ENCODE peak calls at places on chromosomes 3 and 15, in five cellular contexts. M is mammary epithelial cell, D is fibroblast of lung, V is bronchial epithelial cell, F is B cell. I is an unnamed sample.

GRCh38 chr3:96172917-96173316 is 641.5 kb upstream of the EPHA6 start:
- DNase-seq in M (no peak), F (no peak), D (no peak), V (no peak), I (no peak)

GRCh38 chr15:66563126-66563525 is 2.7 kb downstream of the LCTL start:
- DNase-seq in D (no peak), F (no peak), V (no peak), M (no peak), I (no peak)

GRCh38 chr3:50602675-50603191 is 8.8 kb downstream of the CISH start:
- DNase-seq in F (no peak), V (peak; percentile 82), D (no peak), M (peak; percentile 68), I (no peak)

GRCh38 chr3:129224984-129225393 is 24.4 kb upstream of the COPG1 start:
- DNase-seq in V (peak; percentile 69), F (peak; percentile 37), D (peak; percentile 82), M (peak; percentile 63), I (peak; percentile 88)

GRCh38 chr15:51104512-51104911 is 9.8 kb upstream of the TNFAIP8L3 start:
- DNase-seq in V (no peak), D (peak; percentile 94), M (no peak), F (no peak), I (no peak)

GRCh38 chr3:152609891-152610290 is 225.0 kb upstream of the P2RY1 start:
- DNase-seq in D (no peak), V (no peak), F (no peak), M (no peak), I (no peak)

GRCh38 chr3:196609343-196609775 is 30.1 kb upstream of the NRROS start:
- DNase-seq in D (peak; percentile 79), V (peak; percentile 60), F (peak; percentile 97), M (peak; percentile 62), I (peak; percentile 97)

GRCh38 chr3:171101982-171102610 is 75.6 kb upstream of the SLC2A2 start:
- DNase-seq in F (no peak), D (peak; percentile 72), M (peak; percentile 58), V (peak; percentile 73), I (no peak)

GRCh38 chr3:52882377-52882776 is 15.0 kb downstream of the STIMATE start:
- DNase-seq in D (no peak), F (no peak), M (no peak), V (no peak), I (no peak)

GRCh38 chr3:10396083-10396482 is 75.2 kb upstream of the SEC13 start:
- DNase-seq in M (no peak), D (no peak), V (no peak), F (no peak), I (no peak)

GRCh38 chr3:149586871-149587270 is 71.0 kb downstream of the WWTR1 start:
- DNase-seq in D (peak; percentile 39), F (no peak), V (peak; percentile 93), M (peak; percentile 88), I (no peak)

GRCh38 chr3:197256836-197257444 is 41.5 kb downstream of the DLG1 start:
- DNase-seq in F (no peak), M (peak; percentile 24), D (peak; percentile 73), V (peak; percentile 57), I (no peak)

GRCh38 chr3:181362378-181362777 is 349.3 kb upstream of the SOX2 start:
- DNase-seq in D (no peak), M (peak; percentile 40), V (peak; percentile 43), F (no peak), I (no peak)

GRCh38 chr3:153977148-153977547 is 144.0 kb upstream of the ARHGEF26 start:
- DNase-seq in D (peak; percentile 46), M (no peak), F (no peak), V (no peak), I (no peak)

GRCh38 chr3:123700791-123701712 is 116.2 kb upstream of the HACD2 start:
- DNase-seq in M (no peak), F (no peak), V (no peak), D (peak; percentile 77), I (no peak)

GRCh38 chr3:156716105-156716862 is 41.9 kb downstream of the TIPARP start:
- DNase-seq in F (no peak), D (no peak), M (no peak), V (no peak), I (no peak)

GRCh38 chr15:89693696-89694095 is 3.1 kb downstream of the WDR93 start:
- DNase-seq in F (no peak), M (no peak), V (peak; percentile 4), D (no peak), I (no peak)

GRCh38 chr15:48373855-48374421 is 42.7 kb downstream of the DUT start:
- DNase-seq in F (no peak), M (peak; percentile 75), D (peak; percentile 69), V (peak; percentile 76), I (no peak)

GRCh38 chr3:115239717-115240116 is 92.6 kb upstream of the ZBTB20 start:
- DNase-seq in M (peak; percentile 92), V (peak; percentile 98), D (peak; percentile 87), F (no peak), I (no peak)

GRCh38 chr3:46693038-46693896 is at the start of gene ALS2CL:
- DNase-seq in F (peak; percentile 41), V (peak; percentile 51), M (peak; percentile 75), D (no peak), I (no peak)

GRCh38 chr3:9727041-9727595 is 4.4 kb upstream of the BRPF1 start:
- DNase-seq in M (no peak), V (peak; percentile 39), D (no peak), F (peak; percentile 66), I (no peak)

GRCh38 chr3:31610700-31611275 is 78.1 kb downstream of the STT3B start:
- DNase-seq in F (no peak), V (peak; percentile 54), M (peak; percentile 36), D (peak; percentile 67), I (no peak)

GRCh38 chr3:35296533-35296932 is 342.8 kb upstream of the ARPP21 start:
- DNase-seq in F (no peak), V (no peak), M (no peak), D (no peak), I (no peak)

GRCh38 chr3:51382947-51383578 is 2.0 kb upstream of the MANF start:
- DNase-seq in M (no peak), V (no peak), D (no peak), F (no peak), I (peak; percentile 21)

GRCh38 chr15:49435201-49435600 is 12.2 kb downstream of the FGF7 start:
- DNase-seq in M (no peak), D (no peak), F (no peak), V (no peak), I (no peak)

GRCh38 chr3:48038971-48039481 is 22.8 kb upstream of the MAP4 start:
- DNase-seq in M (no peak), D (no peak), V (no peak), F (no peak), I (no peak)

DNA sequence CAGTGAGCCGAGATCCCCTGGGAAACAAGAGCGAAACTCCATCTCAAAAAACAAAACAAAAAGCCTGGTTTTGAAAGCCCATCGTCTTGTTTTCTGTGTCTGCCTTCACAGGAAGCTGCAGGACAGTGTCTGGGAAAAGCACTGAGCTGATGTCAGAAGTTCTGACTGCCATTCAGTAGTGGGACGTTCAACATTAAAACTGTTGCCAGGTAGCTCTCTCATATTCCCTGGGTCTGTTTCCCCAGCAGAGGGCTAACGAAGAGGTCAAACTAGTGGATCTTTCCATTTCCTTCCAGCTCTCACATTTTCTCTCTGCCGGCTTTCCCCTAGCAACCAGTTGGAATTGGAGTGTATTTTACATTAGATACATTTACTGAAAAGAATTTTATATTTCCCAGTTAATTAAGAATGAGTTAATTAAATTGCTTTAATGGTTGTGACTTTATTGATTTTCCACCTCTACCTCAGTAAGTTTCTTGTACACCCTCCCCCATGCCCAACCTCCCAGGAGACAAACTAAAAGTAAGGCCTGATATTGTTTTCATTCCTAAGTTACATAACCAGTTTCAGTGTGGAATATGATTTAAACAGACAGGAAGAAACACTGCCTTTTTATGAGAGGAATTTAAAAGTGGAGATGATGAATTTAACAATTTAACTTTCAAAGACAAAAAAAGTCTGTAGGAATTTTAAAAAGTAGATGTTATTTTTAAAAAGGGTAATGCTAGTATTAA is 29.9 kb downstream of the RCN2 start:
- DNase-seq in M (no peak), D (no peak), V (no peak), F (no peak), I (no peak)
- TF ChIP-seq CTCF in M (no peak), D (no peak), V (no peak), F (no peak), I (no peak)

GRCh38 chr15:76903251-76903681 is 1.9 kb downstream of the SCAPER start:
- DNase-seq in F (peak; percentile 46), M (peak; percentile 13), D (peak; percentile 47), V (peak; percentile 28), I (no peak)
- TF ChIP-seq CTCF in F (peak; percentile 70), M (peak; percentile 53), D (peak; percentile 32), V (peak; percentile 24), I (peak; percentile 39)

GRCh38 chr3:158148218-158148617 is 38.3 kb downstream of the RSRC1 start:
- DNase-seq in M (peak; percentile 11), D (no peak), V (peak; percentile 24), F (no peak), I (no peak)

GRCh38 chr3:158152186-158152585 is 42.3 kb downstream of the RSRC1 start:
- DNase-seq in F (no peak), M (peak; percentile 60), D (peak; percentile 36), V (peak; percentile 51), I (no peak)
- TF ChIP-seq CTCF in F (no peak), M (no peak), D (no peak), V (no peak), I (no peak)

DNA sequence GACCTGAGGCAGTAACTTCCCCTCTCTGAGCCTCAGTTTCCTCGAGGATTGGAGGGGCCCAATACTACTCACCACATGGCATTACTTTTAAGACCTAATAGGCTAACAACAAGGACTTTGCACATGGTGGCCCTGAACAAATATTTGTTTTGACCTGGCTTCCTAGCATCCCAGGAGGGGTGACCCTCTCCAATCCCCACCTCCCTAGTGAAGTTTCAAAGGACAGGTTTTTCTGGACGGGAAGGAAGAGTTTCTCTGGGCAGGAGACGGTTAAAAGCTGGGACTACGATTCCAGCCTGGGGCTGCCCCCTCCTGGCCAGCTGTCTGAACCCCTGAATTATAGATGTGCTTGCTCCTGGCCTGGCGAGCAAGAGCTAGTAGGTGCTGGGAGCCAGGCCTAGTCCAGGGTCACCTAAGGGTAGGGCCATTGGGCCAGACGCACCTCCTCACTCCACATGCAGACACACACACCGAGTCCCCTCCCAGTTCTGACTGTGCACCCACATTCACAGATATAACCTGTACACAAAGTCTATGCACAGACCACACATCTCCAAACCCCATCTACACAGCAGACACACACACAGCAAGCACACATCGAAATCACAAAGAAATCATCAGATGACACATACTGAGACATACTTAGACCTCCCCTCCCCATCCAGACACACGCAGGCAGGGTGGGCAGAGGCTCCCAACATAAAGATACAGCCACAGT is 2.7 kb upstream of the ISL2 start:
- DNase-seq in D (no peak), M (no peak), F (no peak), V (no peak), I (no peak)
- TF ChIP-seq CTCF in D (peak; percentile 32), M (peak; percentile 28), F (no peak), V (peak; percentile 38), I (peak; percentile 21)